ENCODE peak calls at places on chromosomes 6 and 20, in five cellular contexts. I, X, G, S and K are unnamed samples.

GRCh38 chr6:104771258-104771832 is 88.4 kb downstream of the HACE1 start:
- DNase-seq in I (peak), X (no peak), G (no peak), S (peak), K (peak)

GRCh38 chr6:40887904-40888303 is 151.1 kb downstream of the UNC5CL start:
- DNase-seq in S (no peak), G (no peak), X (no peak), I (no peak), K (no peak)

GRCh38 chr20:16206817-16207216 is 366.4 kb downstream of the KIF16B start:
- DNase-seq in G (no peak), X (no peak), I (no peak), S (no peak), K (no peak)

GRCh38 chr6:20238688-20239587 is 26.7 kb upstream of the MBOAT1 start:
- DNase-seq in S (no peak), G (no peak), X (no peak), I (no peak), K (no peak)

GRCh38 chr6:138007014-138007472 is 100.2 kb downstream of the PERP start:
- DNase-seq in G (no peak), X (peak), I (peak), S (peak), K (peak)

GRCh38 chr20:573414-574296 is 30.1 kb upstream of the CSNK2A1 start:
- DNase-seq in G (no peak), S (no peak), I (no peak), X (no peak), K (no peak)

GRCh38 chr6:129490551-129491245 is 219.3 kb downstream of the ARHGAP18 start:
- DNase-seq in X (no peak), G (peak), S (peak), I (peak), K (peak)

GRCh38 chr6:62775427-62776022 is 435.7 kb upstream of the FKBP1C start:
- DNase-seq in G (no peak), X (no peak), I (peak), S (peak), K (peak)

GRCh38 chr6:2931970-2932748 is 29.1 kb upstream of the SERPINB9 start:
- DNase-seq in X (peak), S (peak), I (peak), G (peak), K (peak)

GRCh38 chr6:12312736-12313135 is 22.6 kb downstream of the EDN1 start:
- DNase-seq in I (no peak), X (peak), S (no peak), G (no peak), K (no peak)

GRCh38 chr20:63703976-63704748 is 3.6 kb downstream of the ARFRP1 start:
- DNase-seq in I (no peak), X (no peak), G (no peak), S (no peak), K (no peak)

GRCh38 chr6:15369838-15370237 is 124.0 kb downstream of the JARID2 start:
- DNase-seq in I (no peak), G (no peak), S (no peak), X (no peak), K (no peak)

GRCh38 chr6:6875818-6876470 is 231.8 kb upstream of the RREB1 start:
- DNase-seq in X (no peak), G (no peak), I (no peak), S (no peak), K (peak)

GRCh38 chr6:134340574-134340973 is 22.7 kb upstream of the SGK1 start:
- DNase-seq in G (no peak), S (no peak), X (no peak), I (no peak), K (no peak)

GRCh38 chr6:47592466-47592865 is 105.9 kb upstream of the ADGRF4 start:
- DNase-seq in G (no peak), X (no peak), S (no peak), I (no peak), K (no peak)

GRCh38 chr20:9458075-9458818 is 56.1 kb upstream of the LAMP5 start:
- DNase-seq in I (peak), S (peak), G (peak), X (peak), K (peak)

GRCh38 chr6:143976834-143977354 is 31.2 kb downstream of the PLAGL1 start:
- DNase-seq in I (peak), S (no peak), X (no peak), G (no peak), K (no peak)

GRCh38 chr6:118551063-118551672 is 3.1 kb downstream of the PLN start:
- DNase-seq in S (peak), X (no peak), G (no peak), I (peak), K (peak)

GRCh38 chr6:125738276-125738675 is 11.2 kb upstream of the HEY2 start:
- DNase-seq in X (no peak), G (no peak), I (no peak), S (no peak), K (no peak)

GRCh38 chr6:25384967-25385366 is 105.8 kb downstream of the CARMIL1 start:
- DNase-seq in X (no peak), G (no peak), S (no peak), I (no peak), K (no peak)

GRCh38 chr6:136586295-136586694 is 36.1 kb upstream of the MAP7 start:
- DNase-seq in I (no peak), G (no peak), X (no peak), S (no peak), K (no peak)

GRCh38 chr20:46520976-46521579 is 7.7 kb upstream of the ZNF334 start:
- DNase-seq in G (peak), X (peak), S (peak), I (peak), K (peak)

GRCh38 chr6:111989743-111990142 is 64.2 kb upstream of the CCN6 start:
- DNase-seq in X (no peak), G (no peak), S (no peak), I (no peak), K (no peak)

GRCh38 chr6:4157506-4157905 is 22.1 kb upstream of the ECI2 start:
- DNase-seq in S (no peak), G (no peak), I (no peak), X (no peak), K (no peak)

GRCh38 chr20:38221041-38221589 is 39.4 kb downstream of the KIAA1755 start:
- DNase-seq in G (no peak), I (peak), S (peak), X (peak), K (peak)

GRCh38 chr20:51763965-51764602 is 4.1 kb downstream of the ATP9A start:
- DNase-seq in X (no peak), I (no peak), S (no peak), G (no peak), K (no peak)

GRCh38 chr6:18323935-18324707 is 59.8 kb upstream of the DEK start:
- DNase-seq in G (no peak), I (peak), S (peak), X (no peak), K (peak)

GRCh38 chr6:24861934-24862333 is 63.2 kb upstream of the ARMH2 start:
- DNase-seq in I (no peak), G (peak), X (no peak), S (no peak), K (no peak)

GRCh38 chr20:15682690-15683089 is 890.6 kb downstream of the KIF16B start:
- DNase-seq in X (no peak), G (no peak), S (no peak), I (no peak), K (no peak)

GRCh38 chr6:51467231-51467952 is 620.0 kb downstream of the PKHD1 start:
- DNase-seq in I (no peak), S (no peak), G (no peak), X (no peak), K (no peak)

GRCh38 chr6:109222848-109223247 is 127.5 kb downstream of the CEP57L1 start:
- DNase-seq in G (no peak), X (no peak), I (no peak), S (no peak), K (no peak)

GRCh38 chr20:41177636-41178035 is 40.3 kb downstream of the PLCG1 start:
- DNase-seq in S (no peak), G (no peak), I (no peak), X (peak), K (peak)

GRCh38 chr6:88223298-88223697 is 57.2 kb upstream of the CNR1 start:
- DNase-seq in I (no peak), S (no peak), X (no peak), G (no peak), K (no peak)

DNA sequence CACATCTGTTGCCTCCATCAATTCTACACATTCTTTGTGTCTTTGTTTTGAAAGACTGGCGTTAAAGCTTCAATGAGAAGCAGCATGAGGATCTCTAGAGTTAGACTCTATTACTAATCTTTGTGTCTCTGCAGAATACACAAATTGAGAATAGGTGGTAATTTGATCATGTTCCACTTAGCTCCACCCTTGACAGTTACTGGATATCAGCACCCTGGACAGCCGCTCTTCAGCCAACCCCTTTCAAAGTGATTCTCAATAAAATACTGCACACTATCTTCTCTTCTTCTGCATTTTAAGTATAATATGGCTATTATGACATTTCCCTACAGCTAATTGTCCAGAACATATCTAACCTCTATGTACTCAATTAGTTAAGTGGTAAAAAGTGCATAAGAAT is 54.3 kb upstream of the CNR1 start:
- DNase-seq in G (no peak), I (peak), X (no peak), S (peak), K (no peak)
- TF ChIP-seq CEBPB in G (no peak), I (no peak), X (no peak), S (no peak), K (no peak)

GRCh38 chr6:44332585-44332984 is 9.9 kb upstream of the SPATS1 start:
- DNase-seq in S (no peak), I (no peak), G (no peak), X (no peak), K (no peak)
- TF ChIP-seq EP300 in S (no peak), I (no peak), G (no peak), X (no peak), K (no peak)

GRCh38 chr6:34146801-34147592 is 1.1 kb upstream of the GRM4 start:
- DNase-seq in X (peak), I (no peak), S (no peak), G (no peak), K (no peak)
- TF ChIP-seq CEBPB in X (no peak), I (no peak), S (no peak), G (no peak), K (no peak)

GRCh38 chr6:151293621-151294020 is 53.9 kb downstream of the AKAP12 start:
- DNase-seq in I (no peak), G (no peak), S (no peak), X (no peak), K (no peak)

GRCh38 chr6:151288711-151289398 is 49.1 kb downstream of the AKAP12 start:
- DNase-seq in S (no peak), G (no peak), I (no peak), X (no peak), K (no peak)

GRCh38 chr6:151292974-151293373 is 53.2 kb downstream of the AKAP12 start:
- DNase-seq in S (no peak), X (no peak), G (no peak), I (no peak), K (no peak)

GRCh38 chr6:151289399-151290007 is 49.7 kb downstream of the AKAP12 start:
- DNase-seq in S (no peak), I (no peak), G (no peak), X (no peak), K (no peak)

GRCh38 chr6:151291145-151292055 is 51.6 kb downstream of the AKAP12 start:
- DNase-seq in X (no peak), I (no peak), G (no peak), S (no peak), K (no peak)
- TF ChIP-seq EP300 in X (no peak), I (no peak), G (no peak), S (no peak), K (no peak)

GRCh38 chr6:73768630-73769029 is 72.6 kb downstream of the CD109 start:
- DNase-seq in X (no peak), G (no peak), S (no peak), I (no peak), K (no peak)

GRCh38 chr6:73769976-73770375 is 74.0 kb downstream of the CD109 start:
- DNase-seq in S (no peak), G (no peak), X (no peak), I (no peak), K (no peak)

GRCh38 chr6:73779943-73780342 is 83.9 kb downstream of the CD109 start:
- DNase-seq in S (no peak), I (no peak), X (no peak), G (no peak), K (no peak)

DNA sequence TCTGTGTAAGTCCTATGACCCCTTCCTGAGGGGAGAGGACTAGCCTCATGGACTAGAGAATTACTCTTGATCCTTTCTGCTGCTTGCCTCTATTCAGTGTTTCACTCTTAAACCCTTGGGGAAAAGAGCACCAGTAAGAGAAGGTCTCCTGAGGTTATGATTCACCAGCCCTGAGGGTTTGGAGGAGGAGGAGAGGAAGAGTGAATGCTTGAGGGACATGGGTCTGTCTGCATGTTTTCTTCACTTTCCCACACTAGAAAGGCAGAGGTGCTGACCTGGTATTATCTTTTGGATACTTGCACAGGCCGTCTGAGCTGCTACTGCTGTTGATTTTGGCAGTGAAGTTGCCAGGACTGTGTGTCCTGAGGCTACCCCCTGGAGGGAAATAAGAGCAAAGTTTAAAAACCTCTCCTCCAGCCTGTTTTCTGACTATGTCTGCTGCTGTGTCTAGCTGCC is 78.3 kb downstream of the CD109 start:
- DNase-seq in X (no peak), G (peak), S (no peak), I (no peak), K (peak)
- TF ChIP-seq CEBPB in X (no peak), G (no peak), S (no peak), I (no peak), K (no peak)

DNA sequence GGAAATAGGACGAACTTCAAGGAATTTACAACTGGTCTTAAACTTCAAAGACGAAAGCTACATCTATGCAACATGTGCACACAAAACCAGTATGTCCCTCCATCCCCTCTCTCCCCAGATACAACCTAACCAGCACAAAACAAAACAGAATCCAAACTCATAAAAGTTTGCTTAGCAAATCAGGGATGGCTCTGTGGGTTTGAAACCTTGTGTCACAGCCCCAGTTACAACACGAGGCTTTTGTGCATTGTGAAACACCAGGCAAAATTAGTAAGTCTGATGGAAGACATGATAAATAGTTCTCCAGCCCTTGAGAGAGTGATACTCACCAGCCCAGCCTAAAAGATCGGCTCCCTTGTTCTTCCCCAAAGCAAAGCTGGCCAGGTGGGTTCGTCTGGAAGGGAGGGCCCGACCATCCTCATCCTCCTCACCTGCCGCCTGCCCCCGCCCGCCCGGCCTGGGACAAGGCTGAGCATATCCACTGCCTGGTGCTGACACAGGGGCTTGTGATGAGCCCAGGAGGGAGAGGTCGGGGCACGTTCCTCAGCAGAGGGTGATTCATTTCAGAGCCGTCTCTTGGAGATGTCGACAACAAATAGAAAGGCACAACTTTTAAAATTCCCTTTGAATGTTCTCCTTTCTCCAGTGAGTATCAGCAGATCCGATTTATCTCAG is 198.0 kb downstream of the TFAP2C start:
- DNase-seq in I (no peak), S (no peak), X (no peak), G (no peak), K (no peak)
- TF ChIP-seq EP300 in I (no peak), S (no peak), X (no peak), G (no peak), K (no peak)

DNA sequence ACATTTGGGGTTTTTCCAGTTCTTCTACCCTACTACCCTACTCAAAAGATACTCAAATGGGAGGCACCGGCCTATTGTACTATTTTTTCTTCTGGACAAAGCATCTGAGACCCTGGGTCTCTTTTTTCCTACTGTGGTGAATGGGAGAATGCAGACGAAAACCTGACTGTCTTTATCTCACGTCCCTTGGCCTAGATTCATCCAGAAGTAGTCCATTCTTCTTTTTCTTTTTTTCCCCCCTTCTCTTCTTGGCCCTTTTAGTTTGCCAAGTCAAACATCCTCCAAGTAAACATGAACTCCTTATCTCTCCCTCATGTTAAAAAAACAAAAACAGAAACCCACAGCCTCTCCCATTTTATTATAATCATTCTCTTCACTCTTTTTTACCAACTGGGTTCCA is 8.7 kb upstream of the ILRUN start:
- DNase-seq in S (no peak), G (no peak), I (no peak), X (no peak), K (no peak)
- TF ChIP-seq CEBPB in S (no peak), G (no peak), I (no peak), X (no peak), K (no peak)

DNA sequence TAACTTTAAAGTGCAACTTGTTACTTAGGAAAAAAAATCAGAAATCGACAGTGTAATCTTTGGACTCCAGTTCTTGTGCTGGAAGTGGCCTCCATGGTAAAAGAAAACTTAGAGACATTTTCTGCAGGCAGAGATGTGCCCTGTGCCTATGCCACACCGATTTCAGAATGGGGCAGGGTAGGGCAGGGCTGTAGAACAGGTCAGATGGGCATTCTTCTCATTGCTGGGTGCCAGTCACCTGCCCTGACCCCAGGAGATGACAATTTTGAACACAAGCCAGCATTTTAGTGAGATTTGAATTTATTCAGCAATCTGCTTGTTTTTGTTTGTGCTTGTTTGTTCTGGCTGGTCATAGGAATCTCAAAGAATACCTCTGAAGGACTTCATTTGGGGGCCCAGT is 63.3 kb downstream of the SASH1 start:
- DNase-seq in G (no peak), X (no peak), I (no peak), S (no peak), K (no peak)
- TF ChIP-seq EP300 in G (no peak), X (no peak), I (no peak), S (no peak), K (no peak)